ENCODE peak calls at places on chromosomes 6 and 20, in eight cellular contexts. C, R, X, P, T, V, G and I are unnamed samples.

GRCh38 chr6:15621203-15622044 is 41.4 kb downstream of the DTNBP1 start:
- DNase-seq in V (peak), P (peak), T (no peak), C (peak), X (peak), R (no peak), G (peak), I (peak)

GRCh38 chr6:140956567-140957306 is 1176.0 kb upstream of the GJE1 start:
- DNase-seq in V (no peak), R (no peak), G (no peak), P (no peak), C (no peak), X (no peak), T (no peak), I (no peak)

GRCh38 chr6:4844108-4844507 is 67.9 kb downstream of the CDYL start:
- DNase-seq in R (no peak), V (no peak), C (no peak), P (no peak), T (no peak), G (no peak), X (peak), I (peak)

GRCh38 chr6:159255434-159255951 is 86.3 kb downstream of the FNDC1 start:
- DNase-seq in G (no peak), T (no peak), R (no peak), V (no peak), C (no peak), X (no peak), P (no peak), I (no peak)

GRCh38 chr6:36389353-36389752 is 1.9 kb upstream of the ETV7 start:
- DNase-seq in P (no peak), R (no peak), T (no peak), C (no peak), V (no peak), G (no peak), X (no peak), I (no peak)

GRCh38 chr20:1894471-1894950 is 696 bp upstream of the SIRPA start:
- DNase-seq in X (peak), V (no peak), C (peak), P (peak), G (peak), R (no peak), T (peak), I (peak)

GRCh38 chr6:106922626-106923025 is 51.9 kb downstream of the CD24 start:
- DNase-seq in R (no peak), X (no peak), V (no peak), P (no peak), C (no peak), G (no peak), T (no peak), I (no peak)

GRCh38 chr6:37388578-37388977 is 34.8 kb downstream of the RNF8 start:
- DNase-seq in R (no peak), X (no peak), V (no peak), G (no peak), T (no peak), C (no peak), P (no peak), I (no peak)

GRCh38 chr20:53413188-53413631 is 180.4 kb downstream of the ZNF217 start:
- DNase-seq in T (peak), X (peak), C (peak), G (peak), R (no peak), V (no peak), P (no peak), I (peak)

GRCh38 chr6:167671977-167672687 is 154.6 kb upstream of the AFDN start:
- DNase-seq in C (no peak), P (no peak), X (no peak), V (no peak), R (no peak), T (peak), G (no peak), I (no peak)

GRCh38 chr20:63472159-63472811 is at the start of gene KCNQ2:
- DNase-seq in R (no peak), C (no peak), G (no peak), P (no peak), T (no peak), X (no peak), V (no peak), I (peak)

GRCh38 chr6:30612213-30612612 is 4.8 kb downstream of the PPP1R10 start:
- DNase-seq in V (no peak), T (no peak), C (no peak), X (no peak), G (no peak), P (no peak), R (no peak), I (no peak)
- TF ChIP-seq CTCF in V (peak), T (no peak), C (peak), X (no peak), G (no peak), P (peak), R (peak), I (peak)

GRCh38 chr6:169710009-169710408 is 8.1 kb downstream of the C6orf120 start:
- DNase-seq in V (no peak), T (no peak), P (no peak), X (no peak), G (no peak), C (no peak), R (no peak), I (no peak)
- H3K4me3 ChIP-seq in V (no peak), T (no peak), P (no peak), X (no peak), G (no peak), C (no peak), R (no peak), I (no peak)

GRCh38 chr6:55886185-55886836 is 10.9 kb upstream of the BMP5 start:
- DNase-seq in G (no peak), T (no peak), X (no peak), P (no peak), C (no peak), V (no peak), R (no peak), I (no peak)
- TF ChIP-seq CTCF in G (no peak), T (no peak), X (no peak), P (peak), C (peak), V (peak), R (peak), I (no peak)

GRCh38 chr6:68279793-68280557 is 355.1 kb upstream of the ADGRB3 start:
- DNase-seq in V (no peak), P (no peak), X (no peak), R (no peak), G (no peak), C (no peak), T (no peak), I (no peak)
- H3K4me3 ChIP-seq in V (no peak), P (no peak), X (no peak), R (no peak), G (no peak), C (no peak), T (no peak), I (no peak)